ENCODE peak calls at places on chromosomes 3 and 15, in five cellular contexts. Q is Panc1, H is dorsolateral prefrontal cortex, W is lower lobe of right lung, R is stomach. D is an unnamed sample.

GRCh38 chr3:10487988-10488633 is 17.3 kb downstream of the ATP2B2 start:
- DNase-seq in Q (no peak), H (no peak), W (no peak), R (no peak), D (no peak)

GRCh38 chr3:87161486-87161885 is 65.6 kb upstream of the CHMP2B start:
- DNase-seq in Q (no peak), H (no peak), W (no peak), R (no peak), D (no peak)

GRCh38 chr3:113614402-113614801 is 82.0 kb downstream of the USF3 start:
- DNase-seq in Q (no peak), H (no peak), W (no peak), R (no peak), D (no peak)

GRCh38 chr3:64484289-64484992 is 203.4 kb downstream of the ADAMTS9 start:
- DNase-seq in Q (peak), H (peak), W (peak), R (peak), D (peak)

GRCh38 chr3:144229237-144229830 is 257.7 kb downstream of the DIPK2A start:
- DNase-seq in Q (no peak), H (no peak), W (no peak), R (no peak), D (no peak)

GRCh38 chr15:65896231-65896630 is 26.9 kb downstream of the RAB11A start:
- DNase-seq in Q (no peak), H (no peak), W (no peak), R (no peak), D (no peak)

GRCh38 chr15:100384108-100384410 is 42.3 kb upstream of the ADAMTS17 start:
- DNase-seq in Q (no peak), H (no peak), W (no peak), R (no peak), D (no peak)

GRCh38 chr15:65801229-65801813 is 9.2 kb upstream of the DENND4A start:
- DNase-seq in Q (no peak), H (no peak), W (no peak), R (no peak), D (no peak)

GRCh38 chr3:106673926-106674569 is 703.2 kb upstream of the CCDC54 start:
- DNase-seq in Q (no peak), H (no peak), W (no peak), R (no peak), D (no peak)

GRCh38 chr3:94423566-94423965 is 360.7 kb downstream of the NSUN3 start:
- DNase-seq in Q (no peak), H (no peak), W (no peak), R (no peak), D (no peak)

GRCh38 chr3:60855250-60855649 is 396.0 kb downstream of the FHIT start:
- DNase-seq in Q (no peak), H (no peak), W (no peak), R (no peak), D (no peak)

GRCh38 chr3:25945366-25945765 is 155.5 kb downstream of the OXSM start:
- DNase-seq in Q (no peak), H (no peak), W (no peak), R (no peak), D (no peak)

GRCh38 chr3:149245738-149246451 is 24.3 kb upstream of the CP start:
- DNase-seq in Q (no peak), H (no peak), W (no peak), R (no peak), D (peak)

GRCh38 chr3:186589856-186590579 is 19.5 kb downstream of the DNAJB11 start:
- DNase-seq in Q (no peak), H (no peak), W (no peak), R (no peak), D (peak)

GRCh38 chr3:51591231-51591630 is 52.7 kb downstream of the RAD54L2 start:
- DNase-seq in Q (no peak), H (no peak), W (no peak), R (no peak), D (no peak)

GRCh38 chr3:514206-514605 is 317.6 kb downstream of the CHL1 start:
- DNase-seq in Q (no peak), H (no peak), W (no peak), R (no peak), D (no peak)

GRCh38 chr15:65651831-65652749 is 30.4 kb downstream of the SLC24A1 start:
- DNase-seq in Q (no peak), H (peak), W (no peak), R (no peak), D (no peak)

GRCh38 chr3:184176377-184177330 is 2.0 kb downstream of the AP2M1 start:
- DNase-seq in Q (no peak), H (peak), W (peak), R (peak), D (peak)

GRCh38 chr3:45657853-45658252 is 31.3 kb upstream of the SACM1L start:
- DNase-seq in Q (no peak), H (no peak), W (no peak), R (no peak), D (no peak)

GRCh38 chr3:107833046-107833445 is 257.8 kb downstream of the CD47 start:
- DNase-seq in Q (no peak), H (no peak), W (no peak), R (no peak), D (no peak)

GRCh38 chr15:43923553-43923952 is 96.8 kb downstream of the WDR76 start:
- DNase-seq in Q (no peak), H (no peak), W (no peak), R (no peak), D (no peak)

GRCh38 chr15:73596214-73596613 is 37.0 kb downstream of the NPTN start:
- DNase-seq in Q (no peak), H (no peak), W (no peak), R (no peak), D (no peak)

GRCh38 chr3:148882288-148882687 is 17.2 kb downstream of the CPA3 start:
- DNase-seq in Q (no peak), H (peak), W (no peak), R (no peak), D (no peak)

GRCh38 chr15:65410972-65411371 is 11.8 kb downstream of the IGDCC4 start:
- DNase-seq in Q (no peak), H (no peak), W (no peak), R (no peak), D (no peak)

GRCh38 chr3:173920386-173920785 is 522.8 kb downstream of the NLGN1 start:
- DNase-seq in Q (no peak), H (no peak), W (no peak), R (no peak), D (no peak)

GRCh38 chr3:9552252-9552999 is 1.2 kb downstream of the LHFPL4 start:
- DNase-seq in Q (no peak), H (peak), W (peak), R (peak), D (peak)

GRCh38 chr15:33211409-33211808 is 16.9 kb upstream of the FMN1 start:
- DNase-seq in Q (no peak), H (no peak), W (no peak), R (peak), D (no peak)

DNA sequence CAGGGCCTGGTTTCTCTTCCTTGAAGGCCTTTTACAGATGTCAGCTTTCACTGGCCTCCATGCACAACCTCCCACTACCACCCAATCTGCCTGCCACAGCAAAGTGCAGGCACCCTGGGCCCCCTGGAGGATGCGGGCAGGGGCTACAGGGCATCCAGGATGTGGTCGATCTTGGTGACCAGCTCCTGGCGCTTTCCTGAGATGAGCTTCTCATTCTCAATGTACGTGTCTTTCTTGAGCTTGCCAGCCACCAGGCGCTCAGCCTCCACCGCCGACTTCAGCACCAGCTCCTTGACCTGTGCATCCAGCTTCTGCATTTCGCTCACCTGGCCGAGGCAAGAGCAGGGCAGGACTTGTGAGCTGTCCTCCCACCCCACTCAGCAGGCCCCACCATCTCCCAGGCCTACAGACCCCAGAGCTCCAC is 30.3 kb downstream of the RPN1 start:
- DNase-seq in Q (no peak), H (no peak), W (no peak), R (no peak), D (no peak)
- H3K27ac ChIP-seq in Q (no peak), H (no peak), W (no peak), R (no peak), D (no peak)

GRCh38 chr3:195696632-195697278 is 24.0 kb upstream of the MUC20 start:
- DNase-seq in Q (no peak), H (no peak), W (no peak), R (no peak), D (no peak)

GRCh38 chr3:195699860-195700259 is 20.9 kb upstream of the MUC20 start:
- DNase-seq in Q (no peak), H (no peak), W (no peak), R (no peak), D (no peak)

GRCh38 chr3:195697582-195698324 is 23.0 kb upstream of the MUC20 start:
- DNase-seq in Q (no peak), H (no peak), W (no peak), R (no peak), D (no peak)

GRCh38 chr3:195699148-195699771 is 21.5 kb upstream of the MUC20 start:
- DNase-seq in Q (no peak), H (no peak), W (no peak), R (no peak), D (no peak)

GRCh38 chr3:195698325-195699147 is 22.2 kb upstream of the MUC20 start:
- DNase-seq in Q (no peak), H (no peak), W (no peak), R (no peak), D (no peak)
- H3K4me3 ChIP-seq in Q (no peak), H (no peak), W (no peak), R (no peak), D (no peak)

GRCh38 chr15:57319919-57320542 is 56.3 kb upstream of the CGNL1 start:
- DNase-seq in Q (no peak), H (no peak), W (no peak), R (no peak), D (no peak)

GRCh38 chr15:57321973-57322601 is 54.2 kb upstream of the CGNL1 start:
- DNase-seq in Q (no peak), H (no peak), W (no peak), R (no peak), D (no peak)

GRCh38 chr15:57322602-57323250 is 53.6 kb upstream of the CGNL1 start:
- DNase-seq in Q (no peak), H (no peak), W (no peak), R (no peak), D (no peak)

GRCh38 chr15:57320543-57321220 is 55.6 kb upstream of the CGNL1 start:
- DNase-seq in Q (no peak), H (no peak), W (no peak), R (no peak), D (no peak)

GRCh38 chr15:57321485-57321884 is 54.8 kb upstream of the CGNL1 start:
- DNase-seq in Q (no peak), H (no peak), W (no peak), R (no peak), D (no peak)
- H3K27ac ChIP-seq in Q (no peak), H (no peak), W (no peak), R (no peak), D (no peak)

GRCh38 chr3:15327941-15328340 is 4.4 kb downstream of the SH3BP5 start:
- DNase-seq in Q (no peak), H (no peak), W (no peak), R (no peak), D (no peak)

GRCh38 chr3:15331072-15331605 is 1.2 kb downstream of the SH3BP5 start:
- DNase-seq in Q (no peak), H (no peak), W (no peak), R (no peak), D (no peak)

GRCh38 chr3:15329058-15330005 is 3.1 kb downstream of the SH3BP5 start:
- DNase-seq in Q (no peak), H (no peak), W (no peak), R (no peak), D (no peak)

GRCh38 chr3:15331606-15332404 is 581 bp downstream of the SH3BP5 start:
- DNase-seq in Q (no peak), H (peak), W (peak), R (peak), D (peak)

GRCh38 chr3:15330031-15330596 is 2.3 kb downstream of the SH3BP5 start:
- DNase-seq in Q (no peak), H (no peak), W (no peak), R (no peak), D (no peak)
- H3K4me3 ChIP-seq in Q (no peak), H (no peak), W (peak), R (peak), D (no peak)

D was measured in small intestine.